ENCODE peak calls at places on chromosomes 2 and 18, in ten cellular contexts. R is NB4; I is T-helper 2 cell; V is stimulated activated naive B cell treated with anti-CD40 and anti-IgM and Interleukin-4, amounts not matched to agents 10 μg/mL and 1 μg/mL and 100 μg/mL, for 72 hours; X is GM10248; O is right atrium auricular region; Z is AG09319; H is HEK293T; J is epithelial cell of esophagus; B is heart right ventricle. P is an unnamed sample.

GRCh38 chr2:175167076-175167791 is 769 bp downstream of the ATF2 start:
- DNase-seq in Z (no peak), V (no peak), R (no peak), H (peak; percentile 29), O (no peak), J (peak; percentile 39), B (peak; percentile 25), I (peak; percentile 53), X (peak; percentile 38), P (no peak)

GRCh38 chr2:39837856-39838453 is 58.9 kb upstream of the THUMPD2 start:
- DNase-seq in X (peak; percentile 41), Z (no peak), J (peak; percentile 68), O (no peak), V (no peak), H (peak; percentile 63), R (peak; percentile 57), B (peak; percentile 10), I (peak; percentile 36), P (no peak)

GRCh38 chr2:161131804-161132203 is 28.4 kb upstream of the TANK start:
- DNase-seq in I (no peak), O (no peak), V (no peak), J (no peak), H (no peak), R (peak; percentile 73), B (no peak), X (no peak), Z (no peak), P (no peak)

GRCh38 chr2:139744273-139744672 is 964.1 kb upstream of the NXPH2 start:
- DNase-seq in Z (no peak), O (no peak), R (no peak), V (no peak), X (no peak), B (no peak), I (no peak), J (no peak), H (no peak), P (no peak)

GRCh38 chr2:1082456-1083205 is 132.0 kb downstream of the SNTG2 start:
- DNase-seq in B (no peak), X (no peak), V (no peak), I (no peak), O (peak; percentile 32), H (no peak), Z (no peak), J (no peak), R (peak; percentile 9), P (no peak)

GRCh38 chr2:29130295-29130694 is 15.1 kb downstream of the CLIP4 start:
- DNase-seq in J (peak; percentile 87), V (no peak), O (no peak), H (no peak), Z (peak; percentile 67), R (peak; percentile 76), B (no peak), X (peak; percentile 27), I (peak; percentile 86), P (no peak)

GRCh38 chr2:47274054-47274779 is 119.1 kb upstream of the STPG4 start:
- DNase-seq in R (no peak), J (peak; percentile 59), V (no peak), B (no peak), H (no peak), Z (no peak), X (no peak), O (no peak), I (no peak), P (no peak)

GRCh38 chr2:33133436-33133835 is 186.7 kb downstream of the LTBP1 start:
- DNase-seq in I (no peak), B (peak; percentile 22), R (peak; percentile 31), H (no peak), J (no peak), V (no peak), Z (no peak), O (no peak), X (no peak), P (no peak)

GRCh38 chr2:209425082-209426071 is 1.5 kb downstream of the MAP2 start:
- DNase-seq in H (peak; percentile 25), J (peak; percentile 84), B (no peak), V (no peak), Z (no peak), X (peak; percentile 28), I (peak; percentile 10), R (peak; percentile 41), O (no peak), P (no peak)

GRCh38 chr2:65477590-65477989 is 45.2 kb upstream of the SPRED2 start:
- DNase-seq in V (no peak), H (no peak), I (no peak), R (no peak), B (no peak), Z (no peak), O (no peak), J (no peak), X (no peak), P (no peak)

GRCh38 chr18:3360211-3360610 is 89.8 kb upstream of the TGIF1 start:
- DNase-seq in I (no peak), R (no peak), B (no peak), O (no peak), H (no peak), J (no peak), V (no peak), Z (no peak), X (no peak), P (no peak)

GRCh38 chr2:173451137-173451536 is 96.5 kb downstream of the CDCA7 start:
- DNase-seq in H (no peak), B (no peak), Z (no peak), V (no peak), J (no peak), X (no peak), I (peak; percentile 26), O (no peak), R (no peak), P (no peak)